ENCODE peak calls at places on chromosomes 13 and 19, in seven cellular contexts. V is OCI-LY7, S is ovary, I is AG04450, Z is endodermal cell, M is uterus, D is fibroblast of mammary gland. W is an unnamed sample.

GRCh38 chr19:42501733-42502132 is 26.5 kb downstream of the CEACAM1 start:
- DNase-seq in I (no peak), M (no peak), V (no peak), S (no peak), Z (no peak), D (no peak), W (no peak)

GRCh38 chr19:45063851-45064801 is 12.2 kb downstream of the ZNF296 start:
- DNase-seq in M (no peak), I (no peak), D (no peak), Z (no peak), V (no peak), S (no peak), W (no peak)

GRCh38 chr13:96373597-96373996 is 283.7 kb downstream of the HS6ST3 start:
- DNase-seq in D (no peak), Z (no peak), I (no peak), V (no peak), M (no peak), S (no peak), W (no peak)

GRCh38 chr13:44703371-44703770 is 127.2 kb upstream of the TSC22D1 start:
- DNase-seq in Z (no peak), V (no peak), S (no peak), I (no peak), M (no peak), D (peak), W (no peak)

GRCh38 chr13:93248627-93249047 is 22.0 kb downstream of the GPC6 start:
- DNase-seq in S (no peak), V (peak), D (no peak), Z (peak), M (no peak), I (no peak), W (peak)

GRCh38 chr19:43555185-43555770 is 20.0 kb downstream of the XRCC1 start:
- DNase-seq in D (peak), V (peak), I (no peak), M (peak), S (peak), Z (peak), W (peak)

GRCh38 chr13:49563513-49563912 is 21.8 kb downstream of the RCBTB1 start:
- DNase-seq in D (peak), Z (no peak), S (no peak), V (no peak), M (no peak), I (no peak), W (no peak)

GRCh38 chr13:101785858-101786257 is 333.4 kb downstream of the ITGBL1 start:
- DNase-seq in Z (peak), M (no peak), V (peak), I (no peak), S (no peak), D (peak), W (no peak)

GRCh38 chr13:23378009-23378632 is 55.4 kb downstream of the SACS start:
- DNase-seq in I (peak), S (peak), V (peak), D (peak), Z (no peak), M (peak), W (no peak)

GRCh38 chr19:3880471-3881271 is at the start of gene ATCAY:
- DNase-seq in S (no peak), M (no peak), V (no peak), Z (peak), D (no peak), I (no peak), W (no peak)

GRCh38 chr19:51799998-51800848 is 5.3 kb downstream of the FPR3 start:
- DNase-seq in M (peak), I (no peak), S (peak), Z (no peak), V (no peak), D (peak), W (no peak)

GRCh38 chr19:6532244-6532999 is 1.6 kb downstream of the TNFSF9 start:
- DNase-seq in Z (peak), S (no peak), I (no peak), V (peak), M (no peak), D (no peak), W (peak)

GRCh38 chr19:4547303-4548237 is 7.7 kb upstream of the LRG1 start:
- DNase-seq in I (no peak), S (no peak), Z (peak), V (peak), M (no peak), D (no peak), W (peak)

GRCh38 chr19:36441339-36441738 is 22.9 kb upstream of the ZFP82 start:
- DNase-seq in I (no peak), S (no peak), D (no peak), Z (no peak), V (no peak), M (no peak), W (no peak)

GRCh38 chr13:110108348-110109139 is 198.4 kb downstream of the COL4A1 start:
- DNase-seq in Z (peak), I (peak), V (no peak), D (peak), M (peak), S (peak), W (peak)

GRCh38 chr19:20244356-20244755 is 77.3 kb downstream of the ZNF486 start:
- DNase-seq in S (no peak), M (no peak), I (no peak), Z (no peak), D (peak), V (no peak), W (no peak)

GRCh38 chr19:44344255-44344654 is 12.2 kb downstream of the ZNF112 start:
- DNase-seq in I (no peak), V (peak), D (no peak), Z (no peak), M (no peak), S (no peak), W (no peak)

GRCh38 chr13:42107006-42107405 is 58.6 kb downstream of the DGKH start:
- DNase-seq in Z (no peak), I (no peak), S (no peak), V (no peak), M (no peak), D (no peak), W (no peak)

GRCh38 chr13:112068531-112069062 is 1.6 kb downstream of the SOX1 start:
- DNase-seq in D (no peak), Z (peak), I (no peak), V (no peak), S (no peak), M (no peak), W (no peak)

GRCh38 chr13:112067871-112068305 is 939 bp downstream of the SOX1 start:
- DNase-seq in S (no peak), D (peak), V (no peak), M (no peak), I (no peak), Z (peak), W (no peak)

GRCh38 chr13:112066624-112067004 is 335 bp upstream of the SOX1 start:
- DNase-seq in M (no peak), V (no peak), S (no peak), D (no peak), Z (peak), I (no peak), W (peak)

GRCh38 chr13:112065867-112066623 is 904 bp upstream of the SOX1 start:
- DNase-seq in I (no peak), V (no peak), S (no peak), Z (peak), M (no peak), D (no peak), W (no peak)

DNA sequence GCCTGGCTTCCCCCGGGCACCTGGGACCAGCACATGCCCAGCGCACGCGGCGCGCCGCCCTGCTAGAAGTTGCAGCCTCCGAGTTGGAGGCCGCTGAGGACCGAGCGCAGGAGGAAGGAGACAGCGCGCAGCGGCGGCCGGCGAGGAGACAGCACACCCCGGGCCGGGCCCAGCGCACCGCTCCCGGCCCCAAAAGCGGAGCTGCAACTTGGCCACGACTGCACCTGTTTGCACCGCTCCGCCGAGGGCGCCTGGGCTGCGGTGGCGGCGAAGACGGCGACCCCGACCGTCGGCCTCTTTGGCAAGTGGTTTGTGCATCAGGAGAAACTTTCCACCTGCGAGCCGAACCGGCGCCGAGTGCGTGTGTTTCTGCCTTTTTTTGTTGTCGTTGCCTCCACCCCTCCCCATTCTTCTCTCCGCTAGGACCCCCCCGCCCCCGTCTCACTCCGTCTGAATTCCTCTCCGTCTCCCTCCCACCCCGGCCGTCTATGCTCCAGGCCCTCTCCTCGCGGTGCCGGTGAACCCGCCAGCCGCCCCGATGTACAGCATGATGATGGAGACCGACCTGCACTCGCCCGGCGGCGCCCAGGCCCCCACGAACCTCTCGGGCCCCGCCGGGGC is at the start of gene SOX1:
- DNase-seq in V (no peak), Z (peak), I (no peak), D (no peak), M (no peak), S (no peak), W (no peak)
- H3K4me3 ChIP-seq in V (no peak), Z (no peak), I (no peak), D (no peak), M (no peak), S (no peak), W (peak)

DNA sequence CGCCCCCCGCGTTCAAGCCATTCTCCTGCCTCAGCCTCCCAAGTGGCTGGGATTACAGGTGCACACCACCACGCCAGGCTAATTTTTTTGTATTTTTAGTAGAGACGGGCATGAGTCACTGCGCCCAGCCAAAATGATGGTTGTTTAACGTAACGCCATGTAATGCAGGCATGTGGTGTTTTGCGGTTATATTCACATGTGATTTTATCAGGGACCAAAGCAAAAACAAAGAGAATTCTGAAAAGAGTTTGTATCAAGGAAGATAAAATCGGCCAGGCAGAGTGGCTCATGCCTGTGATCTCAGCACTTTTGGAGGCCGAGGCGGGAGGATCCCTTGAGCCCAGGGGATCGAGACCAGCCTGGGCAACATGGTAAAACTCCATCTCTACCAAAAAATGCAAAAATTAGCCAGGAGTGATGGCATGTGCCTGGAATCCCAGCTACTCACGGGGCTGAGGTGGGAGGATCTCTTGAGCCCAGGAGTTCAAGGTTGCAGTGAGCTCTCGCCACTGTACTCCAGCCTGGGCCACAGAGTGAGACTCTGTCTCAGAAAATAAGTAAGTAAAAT is 4.7 kb upstream of the ADGRE2 start:
- DNase-seq in I (no peak), V (no peak), M (no peak), S (no peak), D (no peak), Z (peak), W (no peak)
- TF ChIP-seq CTCF in I (no peak), V (no peak), M (no peak), S (no peak), D (no peak), Z (no peak), W (no peak)

GRCh38 chr13:19864018-19864338 is 529 bp upstream of the ZMYM5 start:
- DNase-seq in I (no peak), V (peak), Z (no peak), M (peak), S (peak), D (peak), W (peak)
- H3K4me3 ChIP-seq in I (peak), V (peak), Z (peak), M (peak), S (peak), D (peak), W (peak)

GRCh38 chr13:35826626-35827254 is 304.4 kb downstream of the DCLK1 start:
- DNase-seq in M (no peak), Z (peak), I (no peak), V (peak), D (no peak), S (no peak), W (no peak)
- TF ChIP-seq CTCF in M (no peak), Z (peak), I (peak), V (peak), D (peak), S (no peak), W (no peak)